ENCODE peak calls at places on chromosomes 16 and 17, in five cellular contexts. Y is NCI-H510A treated with DMSO at 0.1 percent for 48 hours; A is stimulated activated CD4-positive, alpha-beta T cell treated with anti-CD3 and anti-CD28 coated beads, TNF-alpha, amount 100 ng/mL, for 48 hours; L is HS-27A; N is nephron progenitor cell. M is an unnamed sample.

GRCh38 chr16:25257504-25257955 is at the start of gene ZKSCAN2:
- DNase-seq in Y (no peak), A (peak; percentile 77), L (peak; percentile 52), N (peak; percentile 88), M (no peak)

GRCh38 chr17:7782237-7782636 is 51.8 kb upstream of the KDM6B start:
- DNase-seq in Y (no peak), A (no peak), L (no peak), N (no peak), M (no peak)

GRCh38 chr16:17474572-17474971 is 3.8 kb upstream of the XYLT1 start:
- DNase-seq in Y (no peak), A (no peak), L (no peak), N (no peak), M (no peak)

GRCh38 chr16:4626396-4626795 is 1.8 kb downstream of the MGRN1 start:
- DNase-seq in Y (no peak), A (no peak), L (no peak), N (no peak), M (no peak)

GRCh38 chr17:14070344-14071007 is 1.2 kb downstream of the COX10 start:
- DNase-seq in Y (no peak), A (no peak), L (no peak), N (no peak), M (no peak)

GRCh38 chr17:44878627-44879221 is 20.5 kb downstream of the EFTUD2 start:
- DNase-seq in Y (peak; percentile 4), A (no peak), L (no peak), N (peak; percentile 23), M (no peak)

GRCh38 chr16:67506468-67506867 is 22.2 kb upstream of the RIPOR1 start:
- DNase-seq in Y (no peak), A (no peak), L (no peak), N (no peak), M (no peak)

GRCh38 chr17:20281860-20282259 is 185.5 kb downstream of the LGALS9B start:
- DNase-seq in Y (no peak), A (no peak), L (no peak), N (no peak), M (no peak)

GRCh38 chr16:22151599-22151998 is 10.7 kb upstream of the SDR42E2 start:
- DNase-seq in Y (no peak), A (no peak), L (no peak), N (no peak), M (no peak)

GRCh38 chr17:38357488-38358123 is 6.0 kb downstream of the SOCS7 start:
- DNase-seq in Y (no peak), A (no peak), L (no peak), N (no peak), M (no peak)

GRCh38 chr17:31310260-31310659 is 3.6 kb downstream of the EVI2B start:
- DNase-seq in Y (no peak), A (no peak), L (no peak), N (no peak), M (no peak)

GRCh38 chr16:18802755-18803218 is 1.4 kb upstream of the ARL6IP1 start:
- DNase-seq in Y (no peak), A (no peak), L (no peak), N (no peak), M (no peak)

GRCh38 chr16:56950881-56951771 is 10.6 kb upstream of the CETP start:
- DNase-seq in Y (peak; percentile 6), A (peak; percentile 38), L (no peak), N (peak; percentile 61), M (no peak)

GRCh38 chr17:75619506-75620431 is 13.5 kb upstream of the SMIM5 start:
- DNase-seq in Y (peak; percentile 28), A (no peak), L (no peak), N (peak; percentile 82), M (no peak)

GRCh38 chr17:30290696-30291570 is 811 bp downstream of the BLMH start:
- DNase-seq in Y (peak; percentile 38), A (no peak), L (no peak), N (peak; percentile 69), M (no peak)

GRCh38 chr16:1057252-1057932 is 15.2 kb upstream of the SSTR5 start:
- DNase-seq in Y (no peak), A (peak; percentile 34), L (no peak), N (peak; percentile 72), M (no peak)

GRCh38 chr16:57651344-57652333 is 16.5 kb upstream of the ADGRG3 start:
- DNase-seq in Y (no peak), A (no peak), L (no peak), N (no peak), M (no peak)

GRCh38 chr17:16108386-16108785 is 106.9 kb downstream of the NCOR1 start:
- DNase-seq in Y (no peak), A (no peak), L (no peak), N (no peak), M (no peak)

GRCh38 chr17:40458001-40458791 is 14.9 kb downstream of the IGFBP4 start:
- DNase-seq in Y (no peak), A (no peak), L (peak; percentile 64), N (no peak), M (peak; percentile 63)

GRCh38 chr16:78094166-78094565 is 5.3 kb upstream of the WWOX start:
- DNase-seq in Y (peak; percentile 1), A (no peak), L (no peak), N (no peak), M (no peak)

GRCh38 chr16:67000384-67001158 is 12.2 kb downstream of the CES4A start:
- DNase-seq in Y (peak; percentile 68), A (peak; percentile 21), L (no peak), N (peak; percentile 70), M (no peak)

GRCh38 chr16:31009894-31010293 is 544 bp downstream of the STX1B start:
- DNase-seq in Y (no peak), A (no peak), L (no peak), N (no peak), M (no peak)

GRCh38 chr17:50908860-50909764 is 43.0 kb upstream of the TOB1 start:
- DNase-seq in Y (peak; percentile 41), A (no peak), L (no peak), N (no peak), M (no peak)

GRCh38 chr17:78818932-78819331 is 21.7 kb downstream of the USP36 start:
- DNase-seq in Y (no peak), A (no peak), L (no peak), N (no peak), M (no peak)

GRCh38 chr16:85216522-85217375 is 104.5 kb upstream of the CIBAR2 start:
- DNase-seq in Y (no peak), A (no peak), L (no peak), N (no peak), M (no peak)

GRCh38 chr16:85417156-85417860 is 195.8 kb upstream of the GSE1 start:
- DNase-seq in Y (no peak), A (no peak), L (no peak), N (peak; percentile 3), M (no peak)

GRCh38 chr17:59561042-59561441 is 4.4 kb upstream of the DHX40 start:
- DNase-seq in Y (peak; percentile 74), A (no peak), L (no peak), N (no peak), M (no peak)

GRCh38 chr17:27038676-27039075 is 255.2 kb upstream of the WSB1 start:
- DNase-seq in Y (no peak), A (no peak), L (no peak), N (no peak), M (no peak)

GRCh38 chr17:43880420-43880991 is 26.8 kb downstream of the MPP2 start:
- DNase-seq in Y (no peak), A (no peak), L (no peak), N (peak; percentile 69), M (no peak)

GRCh38 chr16:662597-662996 is 5.3 kb upstream of the RHOT2 start:
- DNase-seq in Y (no peak), A (no peak), L (no peak), N (no peak), M (no peak)

GRCh38 chr17:62720126-62720850 is 87.8 kb downstream of the MARCHF10 start:
- DNase-seq in Y (no peak), A (no peak), L (no peak), N (no peak), M (no peak)

GRCh38 chr17:21282231-21282630 is 2.3 kb upstream of the MAP2K3 start:
- DNase-seq in Y (no peak), A (no peak), L (peak; percentile 99), N (no peak), M (peak; percentile 95)

GRCh38 chr16:28213396-28213795 is 1.6 kb upstream of the XPO6 start:
- DNase-seq in Y (no peak), A (no peak), L (no peak), N (no peak), M (no peak)

GRCh38 chr17:8585911-8586310 is 44.6 kb downstream of the MYH10 start:
- DNase-seq in Y (no peak), A (no peak), L (no peak), N (no peak), M (no peak)

GRCh38 chr16:12160249-12160648 is 183.7 kb downstream of the SNX29 start:
- DNase-seq in Y (no peak), A (no peak), L (no peak), N (no peak), M (no peak)